ENCODE peak calls at places on chromosomes 12 and 14, in six cellular contexts. U is renal cortical epithelial cell; V is NCI-H774; J is anterior cingulate cortex; L is activated CD4-positive, alpha-beta T cell treated with anti-CD3 and anti-CD28 coated beads, Interleukin-2, amount 50 U/mL, for 1 hour; E is nephron progenitor cell. N is an unnamed sample.

GRCh38 chr14:75989134-75989533 is 3.6 kb downstream of the IFT43 start:
- DNase-seq in U (peak; percentile 87), V (no peak), J (no peak), L (no peak), E (no peak), N (peak; percentile 57)

GRCh38 chr12:121453022-121453360 is 53.1 kb downstream of the RNF34 start:
- DNase-seq in U (no peak), V (no peak), J (no peak), L (no peak), E (no peak), N (no peak)

GRCh38 chr14:69350892-69351291 is 47.2 kb downstream of the ERH start:
- DNase-seq in U (no peak), V (no peak), J (no peak), L (no peak), E (no peak), N (no peak)

GRCh38 chr12:3683670-3684069 is 69.2 kb downstream of the CRACR2A start:
- DNase-seq in U (peak; percentile 7), V (no peak), J (no peak), L (no peak), E (no peak), N (no peak)

GRCh38 chr12:70645494-70646317 is 8.5 kb upstream of the PTPRB start:
- DNase-seq in U (peak; percentile 93), V (no peak), J (no peak), L (no peak), E (no peak), N (peak; percentile 53)

GRCh38 chr12:27922591-27923139 is 49.9 kb downstream of the PTHLH start:
- DNase-seq in U (peak; percentile 56), V (no peak), J (peak; percentile 3), L (no peak), E (no peak), N (peak; percentile 73)

GRCh38 chr12:106919910-106920544 is 35.7 kb upstream of the TMEM263 start:
- DNase-seq in U (peak; percentile 51), V (peak; percentile 49), J (no peak), L (no peak), E (peak; percentile 22), N (no peak)

GRCh38 chr14:50311337-50311973 is 574 bp downstream of the L2HGDH start:
- DNase-seq in U (peak; percentile 42), V (no peak), J (no peak), L (no peak), E (peak; percentile 26), N (no peak)

GRCh38 chr14:40623641-40624040 is 983.0 kb upstream of the LRFN5 start:
- DNase-seq in U (no peak), V (no peak), J (no peak), L (no peak), E (no peak), N (no peak)

GRCh38 chr12:10331642-10332239 is 24.1 kb downstream of the KLRD1 start:
- DNase-seq in U (peak; percentile 57), V (peak; percentile 20), J (no peak), L (no peak), E (peak; percentile 4), N (no peak)

GRCh38 chr14:94748667-94749347 is 21.1 kb downstream of the GSC start:
- DNase-seq in U (peak; percentile 18), V (peak; percentile 4), J (no peak), L (no peak), E (peak; percentile 49), N (no peak)

GRCh38 chr12:45688188-45688587 is 41.3 kb upstream of the ARID2 start:
- DNase-seq in U (no peak), V (no peak), J (no peak), L (no peak), E (no peak), N (no peak)

GRCh38 chr12:7144414-7145120 is 14.4 kb downstream of the CLSTN3 start:
- DNase-seq in U (peak; percentile 39), V (no peak), J (no peak), L (no peak), E (no peak), N (no peak)

GRCh38 chr12:25796523-25797000 is 161.9 kb upstream of the RASSF8 start:
- DNase-seq in U (no peak), V (no peak), J (no peak), L (no peak), E (no peak), N (no peak)

GRCh38 chr12:52130695-52131094 is 51.2 kb downstream of the SMIM41 start:
- DNase-seq in U (no peak), V (peak; percentile 55), J (no peak), L (no peak), E (no peak), N (no peak)

GRCh38 chr12:77064891-77065360 is 443 bp downstream of the E2F7 start:
- DNase-seq in U (no peak), V (peak; percentile 67), J (no peak), L (peak; percentile 7), E (no peak), N (peak; percentile 21)

GRCh38 chr12:6016756-6017155 is 71.7 kb upstream of the ANO2 start:
- DNase-seq in U (no peak), V (no peak), J (no peak), L (no peak), E (no peak), N (no peak)

GRCh38 chr14:98122527-98122926 is 1149.5 kb downstream of the BCL11B start:
- DNase-seq in U (no peak), V (no peak), J (no peak), L (no peak), E (no peak), N (no peak)

GRCh38 chr12:31521972-31522371 is 69.0 kb downstream of the DENND5B start:
- DNase-seq in U (no peak), V (no peak), J (no peak), L (no peak), E (no peak), N (no peak)

GRCh38 chr14:93348292-93348691 is 1.3 kb downstream of the COX8C start:
- DNase-seq in U (no peak), V (no peak), J (no peak), L (no peak), E (no peak), N (no peak)

GRCh38 chr12:80936353-80936641 is 1.4 kb downstream of the LIN7A start:
- DNase-seq in U (no peak), V (peak; percentile 79), J (no peak), L (no peak), E (peak; percentile 52), N (no peak)

GRCh38 chr12:115709410-115710065 is 568.0 kb downstream of the MED13L start:
- DNase-seq in U (no peak), V (no peak), J (no peak), L (no peak), E (peak; percentile 11), N (peak; percentile 51)

GRCh38 chr14:56124296-56124695 is 6.1 kb downstream of the PELI2 start:
- DNase-seq in U (no peak), V (no peak), J (no peak), L (no peak), E (no peak), N (no peak)

GRCh38 chr12:47808574-47809380 is 10.9 kb downstream of the HDAC7 start:
- DNase-seq in U (no peak), V (no peak), J (no peak), L (peak; percentile 31), E (no peak), N (no peak)

GRCh38 chr12:93022603-93023340 is 93.7 kb upstream of the EEA1 start:
- DNase-seq in U (peak; percentile 57), V (no peak), J (no peak), L (no peak), E (no peak), N (no peak)

GRCh38 chr12:102527256-102527720 is 46.9 kb upstream of the IGF1 start:
- DNase-seq in U (no peak), V (no peak), J (no peak), L (no peak), E (no peak), N (no peak)

GRCh38 chr14:99961826-99962518 is 103.2 kb upstream of the EVL start:
- DNase-seq in U (no peak), V (no peak), J (no peak), L (no peak), E (no peak), N (no peak)

GRCh38 chr14:69079188-69079742 is 73.7 kb downstream of the DCAF5 start:
- DNase-seq in U (peak; percentile 96), V (no peak), J (no peak), L (no peak), E (no peak), N (no peak)

GRCh38 chr12:59929091-59929490 is 333.3 kb downstream of the SLC16A7 start:
- DNase-seq in U (peak; percentile 91), V (no peak), J (no peak), L (no peak), E (no peak), N (no peak)

GRCh38 chr14:50397461-50398196 is 948 bp upstream of the CDKL1 start:
- DNase-seq in U (no peak), V (no peak), J (no peak), L (no peak), E (no peak), N (peak; percentile 37)

GRCh38 chr14:104341532-104342434 is 203.4 kb downstream of the KIF26A start:
- DNase-seq in U (no peak), V (peak; percentile 11), J (no peak), L (no peak), E (peak; percentile 74), N (no peak)

GRCh38 chr12:88501976-88502938 is 78.0 kb downstream of the KITLG start:
- DNase-seq in U (peak; percentile 72), V (no peak), J (no peak), L (no peak), E (no peak), N (no peak)

GRCh38 chr14:105421723-105422615 is 2.3 kb downstream of the MTA1 start:
- DNase-seq in U (no peak), V (no peak), J (no peak), L (no peak), E (no peak), N (no peak)